ENCODE peak calls at places on chromosome X, in four cellular contexts. I is HEK293T, H is iris pigment epithelial cell, M is fibroblast of lung. B is an unnamed sample.

GRCh38 chrX:13716455-13716854 is 18.0 kb downstream of the TRAPPC2 start:
- DNase-seq in M (no peak), H (no peak), I (no peak), B (no peak)

GRCh38 chrX:627510-627964 is 3.1 kb upstream of the SHOX start:
- DNase-seq in I (no peak), H (no peak), M (no peak), B (no peak)

GRCh38 chrX:12672362-12673106 is 118.7 kb upstream of the PRPS2 start:
- DNase-seq in I (no peak), H (no peak), M (no peak), B (no peak)

GRCh38 chrX:24498975-24499374 is 33.9 kb downstream of the PDK3 start:
- DNase-seq in H (peak), I (no peak), M (peak), B (peak)

GRCh38 chrX:154295664-154296310 is at the start of gene TKTL1:
- DNase-seq in I (no peak), M (no peak), H (no peak), B (no peak)

GRCh38 chrX:133776072-133776471 is 209.3 kb downstream of the GPC3 start:
- DNase-seq in H (no peak), M (peak), I (peak), B (no peak)

GRCh38 chrX:119093991-119094741 is 21.4 kb downstream of the CT47C1 start:
- DNase-seq in H (peak), M (no peak), I (no peak), B (peak)

GRCh38 chrX:152821145-152821765 is 9.3 kb downstream of the CETN2 start:
- DNase-seq in M (peak), I (peak), H (peak), B (peak)

GRCh38 chrX:48794993-48795501 is 6.8 kb upstream of the HDAC6 start:
- DNase-seq in I (no peak), M (peak), H (peak), B (peak)

GRCh38 chrX:132480581-132481203 is 8.1 kb downstream of the MBNL3 start:
- DNase-seq in I (no peak), M (peak), H (peak), B (peak)

GRCh38 chrX:134601240-134601639 is 57.0 kb downstream of the PLAC1 start:
- DNase-seq in H (peak), I (no peak), M (peak), B (peak)

GRCh38 chrX:47030339-47030738 is 47.9 kb upstream of the RGN start:
- DNase-seq in H (peak), M (peak), I (peak), B (peak)

GRCh38 chrX:13646154-13646549 is 6.8 kb upstream of the TCEANC start:
- DNase-seq in M (peak), I (peak), H (peak), B (peak)

GRCh38 chrX:124033821-124034220 is 72.3 kb downstream of the STAG2 start:
- DNase-seq in M (peak), I (no peak), H (peak), B (peak)